ENCODE peak calls at places on chromosomes 12 and 14, in six cellular contexts. H, R, F, O, Z and C are unnamed samples.

GRCh38 chr14:22887260-22887989 is 4.4 kb downstream of the REM2 start:
- DNase-seq in H (no peak), R (peak), F (peak), O (peak), Z (peak), C (peak)

GRCh38 chr14:101956179-101956885 is 8.0 kb upstream of the DYNC1H1 start:
- DNase-seq in H (no peak), R (no peak), F (no peak), O (no peak), Z (no peak), C (no peak)

GRCh38 chr14:105141486-105142281 is 26.9 kb downstream of the JAG2 start:
- DNase-seq in H (no peak), R (no peak), F (no peak), O (no peak), Z (no peak), C (peak)

GRCh38 chr12:50394469-50395029 is 1.9 kb downstream of the FAM186A start:
- DNase-seq in H (no peak), R (peak), F (no peak), O (no peak), Z (peak), C (no peak)

GRCh38 chr12:26219736-26220135 is 24.4 kb downstream of the SSPN start:
- DNase-seq in H (no peak), R (no peak), F (no peak), O (no peak), Z (no peak), C (no peak)

GRCh38 chr14:96565811-96566210 is 63.6 kb downstream of the PAPOLA start:
- DNase-seq in H (no peak), R (no peak), F (no peak), O (no peak), Z (no peak), C (no peak)

GRCh38 chr12:112788205-112788604 is 3.3 kb upstream of the RPH3A start:
- DNase-seq in H (no peak), R (no peak), F (no peak), O (no peak), Z (no peak), C (peak)

GRCh38 chr12:47808574-47809380 is 10.9 kb downstream of the HDAC7 start:
- DNase-seq in H (no peak), R (peak), F (peak), O (no peak), Z (no peak), C (no peak)

GRCh38 chr12:59632408-59632807 is 36.6 kb downstream of the SLC16A7 start:
- DNase-seq in H (no peak), R (no peak), F (no peak), O (no peak), Z (no peak), C (no peak)

GRCh38 chr12:34605955-34606748 is 583.9 kb downstream of the ALG10 start:
- DNase-seq in H (no peak), R (no peak), F (no peak), O (no peak), Z (no peak), C (no peak)

GRCh38 chr12:123506843-123507236 is 26.7 kb downstream of the RILPL1 start:
- DNase-seq in H (no peak), R (no peak), F (no peak), O (no peak), Z (no peak), C (no peak)

GRCh38 chr12:69513297-69513696 is 43.1 kb downstream of the FRS2 start:
- DNase-seq in H (no peak), R (no peak), F (no peak), O (no peak), Z (no peak), C (no peak)

GRCh38 chr14:31326111-31326510 is 94.2 kb downstream of the HEATR5A start:
- DNase-seq in H (no peak), R (peak), F (peak), O (no peak), Z (no peak), C (no peak)

GRCh38 chr12:123822804-123823203 is 60.7 kb downstream of the DNAH10 start:
- DNase-seq in H (no peak), R (no peak), F (no peak), O (no peak), Z (no peak), C (no peak)

GRCh38 chr14:34981743-34982420 is 910 bp upstream of the SRP54 start:
- DNase-seq in H (no peak), R (peak), F (peak), O (no peak), Z (no peak), C (no peak)

GRCh38 chr14:102805454-102805891 is 28.2 kb downstream of the TRAF3 start:
- DNase-seq in H (no peak), R (peak), F (peak), O (no peak), Z (peak), C (peak)

GRCh38 chr14:51442513-51443175 is 202.6 kb downstream of the TMX1 start:
- DNase-seq in H (no peak), R (peak), F (peak), O (no peak), Z (peak), C (no peak)
- H3K14ac ChIP-seq in H (no peak), R (no peak), F (peak), O (no peak), Z (peak), C (no peak)

GRCh38 chr14:53017837-53018236 is 67.0 kb upstream of the FERMT2 start:
- DNase-seq in H (no peak), R (no peak), F (no peak), O (no peak), Z (no peak), C (no peak)

GRCh38 chr14:53019391-53019790 is 68.5 kb upstream of the FERMT2 start:
- DNase-seq in H (no peak), R (no peak), F (peak), O (no peak), Z (no peak), C (no peak)

GRCh38 chr14:53020193-53020932 is 69.5 kb upstream of the FERMT2 start:
- DNase-seq in H (no peak), R (no peak), F (no peak), O (no peak), Z (no peak), C (no peak)

GRCh38 chr14:53016491-53016890 is 65.6 kb upstream of the FERMT2 start:
- DNase-seq in H (no peak), R (no peak), F (peak), O (no peak), Z (peak), C (no peak)

DNA sequence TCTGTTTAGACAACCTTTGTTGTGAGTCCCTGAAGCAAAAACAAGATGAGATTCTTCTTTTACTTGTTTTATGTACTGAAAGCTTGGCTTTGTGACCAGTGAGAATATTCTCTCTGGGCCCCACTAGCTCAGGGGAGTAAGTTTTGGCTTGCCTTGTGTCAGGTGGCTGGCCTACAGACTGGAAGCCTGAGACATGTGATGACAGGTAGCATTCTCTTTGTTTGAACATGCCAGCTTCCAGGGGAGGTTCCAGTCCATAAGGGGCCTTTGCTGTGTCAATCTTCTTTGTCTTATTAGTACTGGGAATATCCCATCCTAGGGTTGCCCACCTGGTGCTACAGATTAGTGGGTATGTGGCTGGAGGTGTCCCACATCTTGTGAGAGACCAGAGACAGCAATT is 66.1 kb upstream of the FERMT2 start:
- DNase-seq in H (no peak), R (no peak), F (no peak), O (no peak), Z (no peak), C (no peak)
- H3K14ac ChIP-seq in H (no peak), R (no peak), F (peak), O (no peak), Z (no peak), C (no peak)

GRCh38 chr12:108037960-108038359 is 91.1 kb upstream of the WSCD2 start:
- DNase-seq in H (no peak), R (no peak), F (no peak), O (no peak), Z (no peak), C (no peak)
- H3K14ac ChIP-seq in H (no peak), R (no peak), F (no peak), O (no peak), Z (no peak), C (no peak)

GRCh38 chr12:83408841-83409240 is 722.1 kb downstream of the TMTC2 start:
- DNase-seq in H (no peak), R (no peak), F (no peak), O (no peak), Z (no peak), C (no peak)
- H3K14ac ChIP-seq in H (no peak), R (no peak), F (no peak), O (no peak), Z (no peak), C (no peak)

GRCh38 chr12:74412607-74413230 is 124.9 kb upstream of the ATXN7L3B start:
- DNase-seq in H (no peak), R (peak), F (peak), O (peak), Z (no peak), C (no peak)

DNA sequence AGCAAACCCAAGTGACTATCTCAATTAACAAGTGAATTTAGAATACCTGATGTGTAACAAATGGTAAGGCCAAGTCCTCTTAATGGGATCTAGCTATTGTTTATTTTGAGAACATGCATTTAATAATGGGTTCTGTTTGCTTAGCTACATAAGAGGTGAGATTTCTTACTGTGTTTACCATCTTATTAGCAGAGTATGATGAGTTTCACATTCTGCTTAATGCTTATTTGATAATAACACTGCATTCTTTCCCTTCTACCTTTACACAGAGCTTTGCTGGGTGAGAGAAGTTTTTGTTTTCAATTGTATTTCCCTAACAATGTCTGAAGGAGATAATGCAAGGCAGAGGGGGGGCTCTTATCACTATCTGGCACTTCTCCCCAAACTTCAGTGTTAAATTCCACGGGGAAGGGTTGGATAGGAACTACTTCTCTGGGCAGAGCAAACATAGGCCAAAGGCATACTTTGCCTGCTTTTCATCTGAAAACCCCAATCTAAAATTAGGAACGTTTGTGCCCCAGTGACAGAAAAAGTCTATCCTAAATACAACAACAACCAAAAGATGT is 129.0 kb upstream of the ATXN7L3B start:
- DNase-seq in H (no peak), R (no peak), F (no peak), O (no peak), Z (no peak), C (no peak)
- H3K14ac ChIP-seq in H (no peak), R (no peak), F (no peak), O (no peak), Z (no peak), C (no peak)

DNA sequence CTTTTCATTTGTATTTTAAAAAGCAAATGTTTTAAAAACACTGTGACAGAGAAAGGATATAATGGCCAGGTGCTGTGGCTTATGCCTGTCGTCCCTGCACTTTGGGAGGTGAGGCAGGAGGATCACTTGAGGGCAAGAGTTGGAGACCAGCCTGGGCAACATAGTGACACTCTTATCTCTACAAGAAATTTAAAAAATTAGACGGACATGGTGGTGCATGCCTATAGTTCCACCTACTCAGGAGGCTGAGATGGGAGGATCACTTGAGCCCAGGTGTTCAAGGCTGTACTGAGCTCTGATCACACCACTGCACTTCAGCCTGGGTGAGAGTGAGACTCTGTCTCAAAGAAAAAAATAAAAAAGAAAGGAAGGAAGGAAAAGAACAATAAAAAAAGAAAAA is 7.8 kb downstream of the RFX4 start:
- DNase-seq in H (no peak), R (no peak), F (no peak), O (no peak), Z (peak), C (no peak)
- H3K14ac ChIP-seq in H (no peak), R (no peak), F (no peak), O (no peak), Z (no peak), C (no peak)

GRCh38 chr14:77187649-77188012 is 6.0 kb downstream of the TMEM63C start:
- DNase-seq in H (no peak), R (no peak), F (no peak), O (no peak), Z (no peak), C (no peak)
- H3K14ac ChIP-seq in H (no peak), R (no peak), F (no peak), O (peak), Z (no peak), C (no peak)

DNA sequence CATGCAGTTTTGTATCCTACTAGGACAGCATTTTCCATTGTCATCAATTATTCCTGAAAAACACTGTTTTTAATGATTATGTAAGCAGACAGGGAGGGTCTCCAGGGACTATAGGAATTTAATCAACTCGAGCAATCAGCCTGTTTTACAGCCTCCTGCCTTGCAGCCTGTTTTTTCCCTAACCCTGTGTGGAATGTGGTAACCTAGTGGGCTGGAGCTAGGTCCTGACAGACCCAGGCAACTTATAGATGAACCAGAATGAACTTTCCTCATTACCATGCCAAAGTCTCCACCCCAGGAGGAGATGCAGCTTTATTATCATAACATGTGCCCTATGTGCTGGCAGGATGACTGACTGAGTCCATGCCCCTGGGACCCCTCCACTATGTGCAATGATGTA is 375.1 kb downstream of the BMP4 start:
- DNase-seq in H (no peak), R (no peak), F (no peak), O (no peak), Z (no peak), C (no peak)
- H3K14ac ChIP-seq in H (no peak), R (no peak), F (no peak), O (no peak), Z (no peak), C (no peak)

GRCh38 chr14:32696325-32697101 is 242.2 kb upstream of the NPAS3 start:
- DNase-seq in H (no peak), R (no peak), F (no peak), O (no peak), Z (no peak), C (no peak)

GRCh38 chr14:32692441-32692840 is 246.2 kb upstream of the NPAS3 start:
- DNase-seq in H (no peak), R (no peak), F (no peak), O (no peak), Z (no peak), C (no peak)

GRCh38 chr14:32693114-32693513 is 245.6 kb upstream of the NPAS3 start:
- DNase-seq in H (no peak), R (peak), F (peak), O (no peak), Z (no peak), C (peak)

GRCh38 chr14:32697114-32697513 is 241.6 kb upstream of the NPAS3 start:
- DNase-seq in H (no peak), R (no peak), F (no peak), O (no peak), Z (no peak), C (no peak)

GRCh38 chr14:32694795-32695449 is 243.8 kb upstream of the NPAS3 start:
- DNase-seq in H (no peak), R (no peak), F (no peak), O (no peak), Z (no peak), C (no peak)
- H3K14ac ChIP-seq in H (no peak), R (no peak), F (no peak), O (no peak), Z (no peak), C (no peak)